ENCODE peak calls at places on chromosomes 7 and 10, in five cellular contexts. F is A549, N is GM12878, I is SK-N-SH, Y is K562. M is an unnamed sample.

GRCh38 chr10:71748671-71749191 is 24.6 kb downstream of the VSIR start:
- DNase-seq in I (peak), N (peak), Y (peak), F (no peak), M (no peak)

GRCh38 chr10:35467186-35467585 is 130.9 kb downstream of the CCNY start:
- DNase-seq in Y (peak), I (no peak), F (no peak), N (no peak), M (no peak)

GRCh38 chr7:45713669-45714520 is 139.7 kb downstream of the ADCY1 start:
- DNase-seq in Y (no peak), N (no peak), F (no peak), I (no peak), M (no peak)

GRCh38 chr10:124708246-124708779 is 35.9 kb downstream of the FAM53B start:
- DNase-seq in I (no peak), N (no peak), Y (no peak), F (no peak), M (no peak)

GRCh38 chr7:35849954-35850353 is 49.1 kb downstream of the SEPTIN7 start:
- DNase-seq in N (no peak), Y (no peak), F (no peak), I (no peak), M (no peak)

GRCh38 chr10:21057436-21057835 is 160.3 kb upstream of the NEBL start:
- DNase-seq in Y (no peak), F (no peak), N (no peak), I (no peak), M (no peak)

GRCh38 chr7:148623586-148624282 is 33.2 kb downstream of the C7orf33 start:
- DNase-seq in I (no peak), N (no peak), F (no peak), Y (no peak), M (peak)

GRCh38 chr7:54112568-54112967 is 429.6 kb upstream of the VSTM2A start:
- DNase-seq in I (no peak), Y (no peak), N (no peak), F (no peak), M (no peak)

GRCh38 chr7:31065840-31066239 is 13.7 kb downstream of the ADCYAP1R1 start:
- DNase-seq in F (no peak), N (no peak), Y (no peak), I (no peak), M (no peak)

GRCh38 chr7:151624246-151624928 is 104.7 kb upstream of the RHEB start:
- DNase-seq in F (no peak), I (no peak), Y (no peak), N (no peak), M (no peak)

GRCh38 chr10:114043532-114044250 is at the start of gene ADRB1:
- DNase-seq in N (peak), F (peak), Y (peak), I (peak), M (peak)

GRCh38 chr7:117208257-117208656 is 114.6 kb downstream of the WNT2 start:
- DNase-seq in I (no peak), F (no peak), N (no peak), Y (peak), M (no peak)

GRCh38 chr10:61897671-61898434 is 3.6 kb upstream of the ARID5B start:
- DNase-seq in I (peak), F (peak), N (no peak), Y (peak), M (peak)

GRCh38 chr7:138981332-138982203 is at the start of gene KIAA1549:
- DNase-seq in I (peak), Y (peak), F (peak), N (no peak), M (peak)

GRCh38 chr7:51045319-51046102 is 262.8 kb upstream of the GRB10 start:
- DNase-seq in N (no peak), I (no peak), F (peak), Y (no peak), M (peak)

GRCh38 chr7:141698247-141699015 is 3.5 kb downstream of the DENND11 start:
- DNase-seq in I (no peak), F (no peak), N (peak), Y (no peak), M (no peak)

GRCh38 chr10:70557876-70558275 is 44.7 kb downstream of the PRF1 start:
- DNase-seq in F (no peak), I (no peak), Y (no peak), N (no peak), M (no peak)

GRCh38 chr7:151847681-151848081 is 29.2 kb downstream of the PRKAG2 start:
- DNase-seq in N (no peak), F (no peak), I (no peak), Y (no peak), M (no peak)

GRCh38 chr7:133572087-133572486 is 319.2 kb downstream of the EXOC4 start:
- DNase-seq in N (no peak), F (peak), Y (no peak), I (no peak), M (no peak)

GRCh38 chr7:30595461-30596042 is 874 bp downstream of the GARS1 start:
- DNase-seq in N (peak), I (peak), F (no peak), Y (no peak), M (no peak)

GRCh38 chr7:2876031-2876862 is 32.1 kb upstream of the GNA12 start:
- DNase-seq in F (peak), I (peak), N (no peak), Y (no peak), M (peak)

GRCh38 chr7:147646568-147646967 is 944.0 kb upstream of the C7orf33 start:
- DNase-seq in Y (no peak), F (no peak), I (no peak), N (no peak), M (no peak)

GRCh38 chr7:135260930-135261721 is 27.5 kb downstream of the STRA8 start:
- DNase-seq in Y (no peak), F (no peak), N (no peak), I (peak), M (peak)

GRCh38 chr7:122258971-122259370 is 45.6 kb downstream of the FEZF1 start:
- DNase-seq in N (no peak), F (no peak), Y (no peak), I (no peak), M (no peak)

GRCh38 chr7:67723591-67723990 is 727.0 kb downstream of the TYW1 start:
- DNase-seq in Y (no peak), I (no peak), N (no peak), F (no peak), M (no peak)

GRCh38 chr10:89373916-89374711 is 3.7 kb upstream of the IFIT1B start:
- DNase-seq in I (peak), F (peak), N (no peak), Y (peak), M (peak)

GRCh38 chr10:15780353-15781135 is 60.8 kb upstream of the ITGA8 start:
- DNase-seq in N (no peak), Y (no peak), F (no peak), I (no peak), M (peak)

GRCh38 chr7:93178213-93178612 is 30.0 kb upstream of the SAMD9L start:
- DNase-seq in F (peak), N (no peak), Y (peak), I (peak), M (peak)

GRCh38 chr7:90680496-90680895 is 84.4 kb downstream of the CDK14 start:
- DNase-seq in F (no peak), I (no peak), N (no peak), Y (no peak), M (no peak)

GRCh38 chr7:71626206-71626605 is 494.3 kb downstream of the GALNT17 start:
- DNase-seq in Y (no peak), N (no peak), I (no peak), F (no peak), M (no peak)

GRCh38 chr7:137342340-137342739 is 1.2 kb downstream of the PTN start:
- DNase-seq in Y (no peak), I (no peak), N (no peak), F (no peak), M (peak)

GRCh38 chr10:27099916-27100799 is at the start of gene ANKRD26:
- DNase-seq in I (peak), F (peak), Y (peak), N (peak), M (peak)

GRCh38 chr10:100562008-100562672 is 26.4 kb downstream of the HIF1AN start:
- DNase-seq in F (peak), Y (peak), N (peak), I (peak), M (peak)

GRCh38 chr7:111362660-111363059 is 199.6 kb downstream of the IMMP2L start:
- DNase-seq in N (no peak), F (peak), I (no peak), Y (no peak), M (peak)

GRCh38 chr7:102872460-102872859 is 40.3 kb upstream of the LRRC17 start:
- DNase-seq in N (no peak), I (no peak), Y (no peak), F (peak), M (peak)

GRCh38 chr10:26829810-26830515 is 30.8 kb downstream of the ABI1 start:
- DNase-seq in Y (no peak), I (no peak), N (no peak), F (no peak), M (no peak)

GRCh38 chr10:78875331-78875877 is 193.4 kb upstream of the ZMIZ1 start:
- DNase-seq in Y (no peak), F (no peak), I (no peak), N (no peak), M (no peak)
- TF ChIP-seq RCOR1 in Y (no peak), F (no peak), I (no peak), N (no peak), M (no peak)

GRCh38 chr10:103885617-103886016 is 30.2 kb upstream of the SH3PXD2A start:
- DNase-seq in Y (no peak), N (no peak), I (no peak), F (no peak), M (peak)

GRCh38 chr10:103889121-103889720 is 28.8 kb downstream of the STN1 start:
- DNase-seq in Y (no peak), F (no peak), N (no peak), I (no peak), M (no peak)

GRCh38 chr10:103890688-103891087 is 27.3 kb downstream of the STN1 start:
- DNase-seq in F (peak), N (no peak), I (no peak), Y (no peak), M (no peak)

GRCh38 chr10:103890194-103890658 is 27.8 kb downstream of the STN1 start:
- DNase-seq in Y (no peak), N (no peak), I (no peak), F (peak), M (peak)

GRCh38 chr10:103888113-103888841 is 29.7 kb downstream of the STN1 start:
- DNase-seq in I (peak), Y (peak), F (peak), N (no peak), M (peak)
- TF ChIP-seq RCOR1 in I (no peak), Y (no peak), F (no peak), N (no peak), M (no peak)

GRCh38 chr10:86121200-86121599 is 245.4 kb downstream of the GRID1 start:
- DNase-seq in Y (no peak), N (no peak), I (no peak), F (no peak), M (no peak)

GRCh38 chr10:86127274-86127819 is 239.2 kb downstream of the GRID1 start:
- DNase-seq in I (peak), Y (no peak), N (no peak), F (no peak), M (no peak)

GRCh38 chr10:86123304-86123703 is 243.3 kb downstream of the GRID1 start:
- DNase-seq in F (no peak), Y (no peak), I (no peak), N (no peak), M (no peak)

GRCh38 chr10:86123745-86124144 is 242.8 kb downstream of the GRID1 start:
- DNase-seq in N (no peak), I (no peak), Y (no peak), F (no peak), M (no peak)

GRCh38 chr10:86122646-86123045 is 243.9 kb downstream of the GRID1 start:
- DNase-seq in I (no peak), Y (no peak), N (no peak), F (no peak), M (no peak)
- TF ChIP-seq RCOR1 in I (no peak), Y (no peak), N (no peak), F (no peak), M (no peak)

DNA sequence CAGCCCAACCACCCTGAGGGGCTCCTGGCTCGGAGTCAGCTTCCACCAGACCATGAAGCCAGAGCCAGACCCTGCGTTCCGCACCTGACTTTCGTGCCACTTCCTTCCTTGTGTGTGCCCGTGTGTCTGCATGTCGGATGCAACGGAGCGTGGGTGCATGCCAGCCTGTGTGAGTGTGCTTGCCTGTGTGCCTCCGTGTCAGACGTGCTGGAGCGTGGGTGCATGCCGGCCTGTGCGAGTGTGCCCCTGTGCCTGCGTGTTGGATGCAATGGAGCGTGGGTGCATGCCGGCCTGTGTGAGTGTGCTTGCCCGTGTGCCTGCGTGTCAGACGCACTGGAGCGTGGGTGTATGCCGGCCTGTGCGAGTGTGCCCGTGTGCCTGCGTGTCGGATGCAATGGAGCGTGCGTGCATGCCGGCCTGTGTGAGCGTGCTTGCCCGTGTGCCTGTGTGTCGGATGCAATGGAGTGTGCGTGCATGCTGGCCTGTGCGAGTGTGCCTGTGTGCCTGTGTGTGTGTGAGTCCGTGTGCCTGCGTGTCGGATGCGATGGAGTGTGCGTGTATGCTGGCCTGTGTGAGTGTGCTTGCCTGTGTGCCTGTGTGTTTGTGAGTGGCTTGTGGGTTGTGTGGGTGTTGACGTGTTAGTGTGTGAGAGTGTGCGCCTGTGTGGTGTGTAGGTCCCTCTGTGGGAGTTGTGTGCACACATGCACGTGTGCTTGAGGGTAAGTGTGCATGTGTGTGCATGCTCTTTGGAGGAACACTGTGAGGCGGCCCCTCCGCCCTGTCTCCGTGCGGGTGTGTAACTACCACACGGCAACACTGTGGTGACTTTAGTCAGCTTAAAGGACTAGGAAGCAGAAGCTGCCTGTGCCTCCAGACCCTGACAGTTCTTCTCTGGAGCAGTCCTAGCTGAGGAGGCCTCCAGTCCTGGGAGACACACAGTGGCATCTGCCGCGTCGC is 28.0 kb upstream of the KNDC1 start:
- DNase-seq in Y (no peak), I (peak), F (no peak), N (no peak), M (no peak)
- TF ChIP-seq RCOR1 in Y (no peak), I (no peak), F (no peak), N (no peak), M (no peak)